ENCODE peak calls at places on chromosome 1, in four cellular contexts. One of them, this sample, is unnamed.

GRCh38 chr1:21861602-21862429 is 49.8 kb downstream of the LDLRAD2 start:
- DNase-seq in memory B cell: no peak
- DNase-seq in stimulated activated CD4-positive, alpha-beta T cell treated with anti-CD3 and anti-CD28 coated beads, TNF-alpha, amount 100 ng/mL, for 48 hours: no peak
- DNase-seq in endothelial cell: no peak
- DNase-seq in this sample: no peak

GRCh38 chr1:185912504-185912903 is 178.3 kb downstream of the HMCN1 start:
- DNase-seq in endothelial cell: no peak
- DNase-seq in memory B cell: no peak
- DNase-seq in stimulated activated CD4-positive, alpha-beta T cell treated with anti-CD3 and anti-CD28 coated beads, TNF-alpha, amount 100 ng/mL, for 48 hours: no peak
- DNase-seq in this sample: no peak

GRCh38 chr1:193070395-193070753 is 11.0 kb downstream of the RO60 start:
- DNase-seq in endothelial cell: no peak
- DNase-seq in memory B cell: no peak
- DNase-seq in stimulated activated CD4-positive, alpha-beta T cell treated with anti-CD3 and anti-CD28 coated beads, TNF-alpha, amount 100 ng/mL, for 48 hours: no peak
- DNase-seq in this sample: no peak

GRCh38 chr1:219323426-219323825 is 149.7 kb downstream of the LYPLAL1 start:
- DNase-seq in stimulated activated CD4-positive, alpha-beta T cell treated with anti-CD3 and anti-CD28 coated beads, TNF-alpha, amount 100 ng/mL, for 48 hours: no peak
- DNase-seq in memory B cell: no peak
- DNase-seq in endothelial cell: no peak
- DNase-seq in this sample: no peak

GRCh38 chr1:25503551-25504426 is 39.6 kb upstream of the LDLRAP1 start:
- DNase-seq in memory B cell: peak
- DNase-seq in endothelial cell: peak
- DNase-seq in stimulated activated CD4-positive, alpha-beta T cell treated with anti-CD3 and anti-CD28 coated beads, TNF-alpha, amount 100 ng/mL, for 48 hours: peak
- DNase-seq in this sample: no peak

GRCh38 chr1:160768295-160768657 is 27.7 kb upstream of the LY9 start:
- DNase-seq in memory B cell: peak
- DNase-seq in stimulated activated CD4-positive, alpha-beta T cell treated with anti-CD3 and anti-CD28 coated beads, TNF-alpha, amount 100 ng/mL, for 48 hours: peak
- DNase-seq in endothelial cell: peak
- DNase-seq in this sample: peak

GRCh38 chr1:17683551-17683950 is 71.6 kb upstream of the ACTL8 start:
- DNase-seq in stimulated activated CD4-positive, alpha-beta T cell treated with anti-CD3 and anti-CD28 coated beads, TNF-alpha, amount 100 ng/mL, for 48 hours: no peak
- DNase-seq in endothelial cell: no peak
- DNase-seq in memory B cell: no peak
- DNase-seq in this sample: no peak

GRCh38 chr1:55155522-55155921 is 59.6 kb downstream of the USP24 start:
- DNase-seq in endothelial cell: no peak
- DNase-seq in stimulated activated CD4-positive, alpha-beta T cell treated with anti-CD3 and anti-CD28 coated beads, TNF-alpha, amount 100 ng/mL, for 48 hours: no peak
- DNase-seq in memory B cell: no peak
- DNase-seq in this sample: peak

GRCh38 chr1:172845371-172845770 is 186.5 kb downstream of the FASLG start:
- DNase-seq in stimulated activated CD4-positive, alpha-beta T cell treated with anti-CD3 and anti-CD28 coated beads, TNF-alpha, amount 100 ng/mL, for 48 hours: peak
- DNase-seq in endothelial cell: no peak
- DNase-seq in memory B cell: no peak
- DNase-seq in this sample: no peak